ENCODE peak calls at places on chromosomes 11 and 22, in ten cellular contexts. Q is cardiac muscle cell, Z is pancreas, U is activated B cell treated with CpG ODN at 0.5 μM for 24 hours, A is progenitor cell of endocrine pancreas, O is foreskin fibroblast, P is neural crest cell, C is Calu3, I is GM23338, F is IMR-90. K is an unnamed sample.
A peak's percentile ranks its signal among the peaks of the same experiment; 100 is the strongest.

GRCh38 chr11:77038029-77038824 is 4.0 kb downstream of the B3GNT6 start:
- DNase-seq in Q (no peak), Z (no peak), U (no peak), A (no peak), O (no peak), P (no peak), C (peak; percentile 36), I (no peak), F (peak; percentile 29), K (no peak)

GRCh38 chr22:19226428-19226827 is 47.9 kb upstream of the SLC25A1 start:
- DNase-seq in Q (no peak), Z (no peak), U (no peak), A (no peak), O (no peak), P (no peak), C (no peak), I (no peak), F (no peak), K (no peak)

GRCh38 chr22:20223421-20224245 is 44.5 kb downstream of the RTN4R start:
- DNase-seq in Q (no peak), Z (no peak), U (no peak), A (no peak), O (no peak), P (no peak), C (no peak), I (no peak), F (no peak), K (no peak)

GRCh38 chr11:6437993-6438392 is 2.8 kb downstream of the HPX start:
- DNase-seq in Q (no peak), Z (no peak), U (no peak), A (no peak), O (no peak), P (no peak), C (no peak), I (no peak), F (no peak), K (no peak)

GRCh38 chr11:57288771-57289579 is 35.8 kb downstream of the TNKS1BP1 start:
- DNase-seq in Q (no peak), Z (no peak), U (no peak), A (no peak), O (peak; percentile 89), P (peak; percentile 38), C (no peak), I (peak; percentile 45), F (peak; percentile 96), K (no peak)

GRCh38 chr11:47506363-47506762 is 46.6 kb downstream of the CELF1 start:
- DNase-seq in Q (no peak), Z (no peak), U (no peak), A (no peak), O (no peak), P (no peak), C (no peak), I (no peak), F (peak; percentile 20), K (no peak)

GRCh38 chr22:38315801-38316339 is 1.4 kb downstream of the CSNK1E start:
- DNase-seq in Q (no peak), Z (no peak), U (no peak), A (no peak), O (no peak), P (no peak), C (no peak), I (no peak), F (no peak), K (no peak)

GRCh38 chr11:85791326-85791990 is 19.5 kb downstream of the SYTL2 start:
- DNase-seq in Q (no peak), Z (no peak), U (no peak), A (no peak), O (no peak), P (no peak), C (no peak), I (no peak), F (peak; percentile 70), K (no peak)

GRCh38 chr22:35746248-35746647 is 28.6 kb downstream of the APOL5 start:
- DNase-seq in Q (no peak), Z (no peak), U (no peak), A (no peak), O (no peak), P (no peak), C (no peak), I (no peak), F (no peak), K (no peak)

GRCh38 chr11:65456418-65456817 is 33.8 kb downstream of the NEAT1 start:
- DNase-seq in Q (no peak), Z (no peak), U (no peak), A (no peak), O (no peak), P (no peak), C (no peak), I (no peak), F (no peak), K (no peak)

GRCh38 chr11:32819187-32819586 is 10.5 kb upstream of the PRRG4 start:
- DNase-seq in Q (no peak), Z (no peak), U (no peak), A (no peak), O (no peak), P (no peak), C (no peak), I (no peak), F (no peak), K (no peak)

GRCh38 chr11:84243629-84244263 is 957.6 kb upstream of the CCDC90B start:
- DNase-seq in Q (no peak), Z (no peak), U (no peak), A (no peak), O (no peak), P (no peak), C (no peak), I (no peak), F (no peak), K (no peak)

GRCh38 chr11:44944181-44944852 is 6.4 kb downstream of the TP53I11 start:
- DNase-seq in Q (no peak), Z (no peak), U (no peak), A (no peak), O (no peak), P (no peak), C (no peak), I (no peak), F (peak; percentile 10), K (no peak)

GRCh38 chr11:85810871-85811611 is at the start of gene SYTL2:
- DNase-seq in Q (peak; percentile 86), Z (peak; percentile 74), U (peak; percentile 58), A (peak; percentile 32), O (peak; percentile 56), P (peak; percentile 56), C (peak; percentile 75), I (peak; percentile 86), F (peak; percentile 48), K (no peak)

GRCh38 chr11:47233051-47233450 is 15.6 kb downstream of the ACP2 start:
- DNase-seq in Q (no peak), Z (no peak), U (no peak), A (no peak), O (no peak), P (no peak), C (no peak), I (no peak), F (no peak), K (no peak)

GRCh38 chr11:128483211-128483788 is 104.1 kb downstream of the ETS1 start:
- DNase-seq in Q (no peak), Z (no peak), U (no peak), A (no peak), O (no peak), P (no peak), C (no peak), I (no peak), F (no peak), K (no peak)

GRCh38 chr22:27462190-27462589 is 339.4 kb downstream of the MN1 start:
- DNase-seq in Q (no peak), Z (no peak), U (no peak), A (peak; percentile 23), O (no peak), P (peak; percentile 35), C (peak; percentile 33), I (no peak), F (no peak), K (no peak)

GRCh38 chr11:116145187-116145865 is 627.5 kb downstream of the BUD13 start:
- DNase-seq in Q (no peak), Z (no peak), U (no peak), A (no peak), O (no peak), P (no peak), C (no peak), I (peak; percentile 60), F (no peak), K (no peak)
- TF ChIP-seq CTCF in Q (no peak), Z (no peak), U (no peak), A (peak; percentile 16), O (no peak), P (peak; percentile 36), C (no peak), I (peak; percentile 34), F (peak; percentile 26), K (no peak)

GRCh38 chr22:43343262-43343988 is at the start of gene SCUBE1:
- DNase-seq in Q (peak; percentile 85), Z (peak; percentile 52), U (peak; percentile 42), A (peak; percentile 67), O (peak; percentile 9), P (peak; percentile 65), C (peak; percentile 63), I (peak; percentile 89), F (no peak), K (no peak)
- TF ChIP-seq CTCF in Q (no peak), Z (no peak), U (no peak), A (no peak), O (no peak), P (no peak), C (no peak), I (no peak), F (no peak), K (no peak)

GRCh38 chr11:27362749-27363575 is at the start of gene CCDC34:
- DNase-seq in Q (peak; percentile 97), Z (peak; percentile 91), U (peak; percentile 84), A (peak; percentile 86), O (peak; percentile 94), P (peak; percentile 85), C (peak; percentile 92), I (peak; percentile 98), F (peak; percentile 90), K (peak; percentile 79)
- TF ChIP-seq CTCF in Q (no peak), Z (no peak), U (no peak), A (no peak), O (no peak), P (no peak), C (no peak), I (no peak), F (no peak), K (no peak)

GRCh38 chr11:22133785-22134184 is 59.1 kb upstream of the ANO5 start:
- DNase-seq in Q (no peak), Z (no peak), U (no peak), A (no peak), O (no peak), P (no peak), C (no peak), I (no peak), F (no peak), K (no peak)

GRCh38 chr11:22130462-22131053 is 62.3 kb upstream of the ANO5 start:
- DNase-seq in Q (peak; percentile 53), Z (no peak), U (no peak), A (no peak), O (no peak), P (no peak), C (no peak), I (peak; percentile 64), F (no peak), K (no peak)
- TF ChIP-seq CTCF in Q (no peak), Z (peak; percentile 49), U (no peak), A (peak; percentile 65), O (no peak), P (peak; percentile 73), C (peak; percentile 44), I (peak; percentile 73), F (peak; percentile 14), K (peak; percentile 23)

K was measured in AG09319.